ENCODE peak calls at places on chromosomes 12 and 14, in four cellular contexts. Q is GM23248, U is mammary epithelial cell, E is astrocyte. I is an unnamed sample.
A peak's percentile ranks its signal among the peaks of the same experiment; 100 is the strongest.

GRCh38 chr14:36751920-36752319 is 90.3 kb downstream of the PAX9 start:
- DNase-seq in Q (no peak), U (peak; percentile 20), E (no peak), I (no peak)

GRCh38 chr14:88297306-88297705 is 25.8 kb downstream of the KCNK10 start:
- DNase-seq in Q (no peak), U (no peak), E (no peak), I (no peak)

GRCh38 chr12:47079894-47080724 is at the start of gene AMIGO2:
- DNase-seq in Q (peak; percentile 67), U (peak; percentile 70), E (peak; percentile 71), I (peak; percentile 73)

GRCh38 chr12:101706403-101706802 is 9.0 kb downstream of the CHPT1 start:
- DNase-seq in Q (no peak), U (no peak), E (no peak), I (no peak)

GRCh38 chr12:64385468-64385867 is 5.1 kb downstream of the C12orf56 start:
- DNase-seq in Q (peak; percentile 81), U (peak; percentile 82), E (peak; percentile 46), I (no peak)

GRCh38 chr12:5789469-5789968 is 155.5 kb downstream of the ANO2 start:
- DNase-seq in Q (no peak), U (peak; percentile 56), E (peak; percentile 46), I (no peak)

GRCh38 chr14:21042918-21043317 is 756 bp downstream of the RNASE7 start:
- DNase-seq in Q (no peak), U (no peak), E (no peak), I (no peak)

GRCh38 chr14:101398011-101398410 is 163.3 kb upstream of the DIO3 start:
- DNase-seq in Q (peak; percentile 4), U (no peak), E (no peak), I (no peak)

GRCh38 chr14:69611264-69612013 is at the start of gene SUSD6:
- DNase-seq in Q (peak; percentile 95), U (peak; percentile 83), E (peak; percentile 69), I (peak; percentile 88)

GRCh38 chr12:54321363-54321762 is 3.6 kb upstream of the COPZ1 start:
- DNase-seq in Q (no peak), U (no peak), E (no peak), I (no peak)

GRCh38 chr14:67674480-67675218 is at the start of gene VTI1B:
- DNase-seq in Q (peak; percentile 91), U (peak; percentile 73), E (peak; percentile 52), I (peak; percentile 84)

GRCh38 chr12:66060361-66060907 is 70.1 kb downstream of the LLPH start:
- DNase-seq in Q (no peak), U (no peak), E (peak; percentile 49), I (no peak)

GRCh38 chr12:77001181-77001758 is 64.1 kb downstream of the E2F7 start:
- DNase-seq in Q (no peak), U (no peak), E (no peak), I (no peak)

GRCh38 chr14:105050551-105050897 is 14.7 kb downstream of the GPR132 start:
- DNase-seq in Q (peak; percentile 59), U (peak; percentile 65), E (no peak), I (peak; percentile 54)

GRCh38 chr14:68628605-68629310 is 164.1 kb downstream of the ZFP36L1 start:
- DNase-seq in Q (no peak), U (peak; percentile 44), E (no peak), I (peak; percentile 88)

GRCh38 chr14:25120261-25120660 is 70.3 kb upstream of the STXBP6 start:
- DNase-seq in Q (peak; percentile 40), U (no peak), E (peak; percentile 42), I (no peak)

GRCh38 chr12:124871297-124871696 is 7.6 kb upstream of the SCARB1 start:
- DNase-seq in Q (no peak), U (no peak), E (no peak), I (no peak)

GRCh38 chr12:91774471-91774921 is 371.1 kb downstream of the BTG1 start:
- DNase-seq in Q (peak; percentile 53), U (peak; percentile 49), E (peak; percentile 69), I (no peak)

GRCh38 chr12:31868980-31869379 is 90.2 kb upstream of the RESF1 start:
- DNase-seq in Q (peak; percentile 56), U (peak; percentile 70), E (peak; percentile 36), I (no peak)

GRCh38 chr12:59938190-59938962 is 342.5 kb downstream of the SLC16A7 start:
- DNase-seq in Q (no peak), U (no peak), E (no peak), I (no peak)

GRCh38 chr14:69685217-69685616 is 73.8 kb downstream of the SUSD6 start:
- DNase-seq in Q (peak; percentile 43), U (peak; percentile 99), E (peak; percentile 51), I (peak; percentile 15)

GRCh38 chr12:26633591-26634210 is 199.3 kb downstream of the ITPR2 start:
- DNase-seq in Q (peak; percentile 78), U (peak; percentile 68), E (peak; percentile 92), I (peak; percentile 20)

GRCh38 chr12:75935544-75936242 is 95.9 kb downstream of the PHLDA1 start:
- DNase-seq in Q (no peak), U (no peak), E (no peak), I (no peak)

GRCh38 chr12:3237154-3237520 is 160.0 kb downstream of the TSPAN9 start:
- DNase-seq in Q (no peak), U (no peak), E (no peak), I (no peak)

GRCh38 chr12:25756974-25757665 is 201.4 kb upstream of the RASSF8 start:
- DNase-seq in Q (no peak), U (no peak), E (no peak), I (no peak)

DNA sequence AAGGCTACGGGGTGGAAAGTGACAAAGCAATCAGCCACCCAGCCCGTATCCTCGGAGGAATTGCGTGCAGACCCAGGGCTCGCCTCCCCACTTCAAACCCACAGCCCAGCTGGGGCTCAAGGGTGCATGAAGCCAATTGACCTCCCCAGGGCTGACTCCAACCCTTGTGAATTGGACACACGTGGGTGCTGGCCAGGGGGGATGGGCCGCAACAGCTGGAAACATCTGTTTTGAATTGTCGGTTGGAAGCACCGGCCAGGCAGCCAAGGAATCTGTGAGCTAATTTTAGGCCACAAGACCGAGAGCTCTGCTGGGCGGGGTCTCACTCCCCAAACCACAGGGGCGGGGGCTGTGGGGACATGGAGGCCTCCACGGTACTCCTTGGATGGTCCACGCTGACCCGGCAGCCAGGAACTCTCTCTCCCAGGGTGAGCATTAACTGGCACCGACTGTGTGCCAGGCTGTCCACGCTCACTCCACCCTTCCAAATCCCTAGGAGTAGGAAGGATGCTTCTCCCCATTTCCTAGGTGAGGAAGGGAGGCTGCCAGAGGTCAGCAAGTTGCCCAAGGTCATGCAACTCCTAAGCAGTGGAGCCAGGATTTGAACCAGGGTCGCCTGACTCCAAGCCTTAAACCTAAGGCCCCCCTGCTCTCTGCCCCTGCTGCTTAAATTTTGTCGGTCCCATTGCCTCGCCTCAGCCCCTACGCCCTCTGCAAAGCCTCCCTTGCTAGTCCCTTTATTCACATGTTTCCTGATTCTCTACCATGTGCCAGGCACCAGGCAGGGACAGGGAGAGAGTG is 11.9 kb upstream of the TMEM119 start:
- DNase-seq in Q (peak; percentile 93), U (no peak), E (peak; percentile 84), I (no peak)
- H3K27ac ChIP-seq in Q (peak overlapping the region; percentile 42), U (no peak overlapping the region), E (no peak overlapping the region), I (no peak overlapping the region)

GRCh38 chr12:122327014-122327413 is 60.7 kb upstream of the VPS33A start:
- DNase-seq in Q (no peak), U (no peak), E (no peak), I (no peak)

GRCh38 chr12:122322501-122322900 is 56.2 kb upstream of the VPS33A start:
- DNase-seq in Q (peak; percentile 45), U (no peak), E (peak; percentile 38), I (no peak)

GRCh38 chr12:122323311-122324019 is 57.2 kb upstream of the VPS33A start:
- DNase-seq in Q (no peak), U (no peak), E (no peak), I (no peak)

GRCh38 chr12:122326597-122326996 is 60.3 kb upstream of the VPS33A start:
- DNase-seq in Q (no peak), U (no peak), E (peak; percentile 63), I (no peak)

DNA sequence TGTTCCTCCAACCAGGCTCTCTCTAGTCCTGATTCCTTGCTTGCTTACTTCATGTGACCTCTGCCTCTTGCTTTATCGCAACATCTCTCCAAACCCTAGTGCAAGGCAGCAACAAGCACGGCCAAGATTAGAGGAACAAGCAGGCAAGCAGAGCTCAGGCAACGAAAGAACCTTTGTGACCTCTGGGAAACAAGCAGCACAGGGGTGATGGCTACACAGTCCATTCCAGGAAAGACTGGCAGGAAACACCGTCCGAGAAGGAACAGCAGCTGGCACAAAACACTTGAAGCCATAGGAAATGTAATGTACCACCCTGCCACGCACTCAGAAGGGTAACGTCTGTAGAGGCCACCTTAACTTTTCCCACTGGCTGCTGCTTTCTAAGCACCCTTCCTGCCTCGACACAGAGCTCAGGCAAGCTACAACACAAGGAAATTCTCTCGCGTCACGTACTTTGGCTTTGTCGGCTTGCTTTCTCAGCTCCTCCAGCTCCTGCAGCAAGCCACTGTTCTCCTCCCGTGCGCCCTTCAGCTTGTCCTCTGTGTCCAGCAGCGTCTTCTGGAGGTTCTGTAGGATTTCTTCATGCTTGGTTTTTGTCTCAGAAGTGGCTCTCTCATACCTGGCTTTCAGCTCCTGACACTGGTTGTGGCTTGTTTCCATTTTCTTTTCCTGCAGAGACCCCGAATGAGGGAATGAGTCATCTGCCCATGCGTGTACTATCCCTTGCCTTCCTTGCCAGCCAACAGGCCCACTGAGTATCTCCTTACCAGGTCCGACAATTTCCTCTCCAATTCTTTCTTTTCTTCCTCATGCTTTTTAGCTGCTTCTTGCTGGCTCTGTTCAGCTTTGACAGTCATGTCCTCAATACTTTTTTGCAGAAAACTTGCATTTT is 61.4 kb upstream of the VPS33A start:
- DNase-seq in Q (no peak), U (no peak), E (no peak), I (no peak)
- H3K27ac ChIP-seq in Q (no peak overlapping the region), U (no peak overlapping the region), E (no peak overlapping the region), I (no peak overlapping the region)

GRCh38 chr12:94309348-94309747 is 150.3 kb downstream of the CEP83 start:
- DNase-seq in Q (no peak), U (no peak), E (no peak), I (no peak)

GRCh38 chr12:94318178-94318577 is 141.5 kb downstream of the CEP83 start:
- DNase-seq in Q (no peak), U (no peak), E (no peak), I (no peak)

GRCh38 chr12:94308612-94309011 is 151.1 kb downstream of the CEP83 start:
- DNase-seq in Q (no peak), U (no peak), E (peak; percentile 31), I (no peak)

DNA sequence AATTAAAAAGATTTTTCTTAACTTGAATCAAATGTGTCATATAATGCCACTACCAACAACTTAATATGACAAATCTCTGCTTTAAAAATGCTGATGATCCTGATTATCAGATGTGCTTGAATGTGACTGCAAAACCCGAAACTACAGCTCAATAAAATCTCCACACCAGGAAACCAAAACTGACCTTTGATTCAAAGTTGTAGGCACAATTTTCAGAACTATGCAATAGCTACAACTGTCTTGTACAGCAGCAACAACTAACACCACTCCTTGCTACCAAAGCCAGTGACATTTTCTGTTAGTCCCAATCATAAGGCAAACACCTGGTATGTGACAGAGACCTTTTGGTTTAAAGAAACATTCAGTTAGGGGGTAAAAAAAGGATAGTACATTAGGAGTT is 147.3 kb downstream of the CEP83 start:
- DNase-seq in Q (no peak), U (no peak), E (no peak), I (no peak)
- H3K27ac ChIP-seq in Q (no peak overlapping the region), U (no peak overlapping the region), E (no peak overlapping the region), I (no peak overlapping the region)

DNA sequence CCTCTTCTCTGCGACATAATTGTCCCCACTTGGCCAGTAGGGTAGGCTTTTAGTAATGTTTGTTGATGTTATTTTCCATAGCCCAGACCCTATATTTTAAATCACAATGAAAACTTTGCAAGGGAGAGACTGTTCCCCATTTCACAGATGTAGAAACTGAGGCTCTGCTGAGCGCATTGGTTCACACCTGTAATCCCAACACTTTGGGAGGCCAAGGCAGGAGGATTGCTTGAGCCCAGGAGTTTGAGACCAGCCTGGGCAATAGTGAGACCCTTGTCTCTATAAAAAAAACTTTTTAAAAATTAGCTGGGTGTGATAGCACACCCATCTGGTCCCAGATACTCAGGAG is 114.8 kb downstream of the DIP2B start:
- DNase-seq in Q (no peak), U (no peak), E (no peak), I (no peak)
- H3K27ac ChIP-seq in Q (no peak overlapping the region), U (peak overlapping the region; percentile 76), E (peak overlapping the region; percentile 89), I (peak overlapping the region; percentile 100)

I was measured in trophoblast cell.